ENCODE peak calls at places on chromosomes 6 and 20, in ten cellular contexts. N is NCI-H2107; B is iris pigment epithelial cell; M is renal cortical epithelial cell; T is aorta; Y is DMS153; U is mammary epithelial cell; A is fibroblast of gingiva; D is activated CD4-positive, alpha-beta T cell treated with anti-CD3 and anti-CD28 coated beads, Interleukin-2, amount 50 U/mL, for 48 hours; O is HTR-8/SVneo. C is an unnamed sample.

GRCh38 chr6:53735896-53736295 is 58.9 kb upstream of the LRRC1 start:
- DNase-seq in D (no peak), Y (no peak), T (no peak), A (no peak), M (no peak), N (no peak), B (no peak), U (no peak), O (no peak), C (no peak)

GRCh38 chr20:10263385-10264165 is 44.9 kb downstream of the SNAP25 start:
- DNase-seq in U (no peak), B (peak; percentile 23), D (no peak), Y (peak; percentile 44), A (peak; percentile 38), N (no peak), T (no peak), M (peak; percentile 29), O (no peak), C (no peak)

GRCh38 chr6:38169826-38170526 is 350.4 kb downstream of the ZFAND3 start:
- DNase-seq in A (no peak), M (no peak), U (no peak), Y (peak; percentile 81), B (no peak), O (no peak), N (peak; percentile 32), T (peak; percentile 59), D (no peak), C (no peak)

GRCh38 chr20:46139243-46139889 is 21.3 kb downstream of the CD40 start:
- DNase-seq in B (no peak), M (no peak), A (no peak), O (no peak), U (no peak), T (no peak), D (no peak), Y (no peak), N (no peak), C (no peak)

GRCh38 chr6:10837997-10838793 is at the start of gene MAK:
- DNase-seq in N (peak; percentile 55), U (peak; percentile 90), B (peak; percentile 83), A (peak; percentile 60), D (peak; percentile 80), T (peak; percentile 92), M (peak; percentile 82), Y (peak; percentile 83), O (peak; percentile 93), C (peak; percentile 92)

GRCh38 chr20:25632940-25633790 is 9.4 kb upstream of the NANP start:
- DNase-seq in Y (no peak), B (no peak), M (no peak), O (no peak), N (no peak), T (no peak), U (peak; percentile 82), D (no peak), A (no peak), C (peak; percentile 94)

GRCh38 chr6:15496345-15497131 is 166.3 kb downstream of the DTNBP1 start:
- DNase-seq in B (no peak), U (no peak), M (no peak), A (no peak), T (no peak), Y (no peak), N (no peak), O (no peak), D (no peak), C (no peak)

GRCh38 chr20:37976862-37977261 is 56.4 kb downstream of the TTI1 start:
- DNase-seq in O (no peak), B (no peak), T (no peak), D (no peak), A (no peak), U (no peak), M (no peak), Y (no peak), N (no peak), C (no peak)

GRCh38 chr20:25487306-25487705 is 79.8 kb downstream of the GINS1 start:
- DNase-seq in O (no peak), M (no peak), T (no peak), Y (no peak), B (no peak), U (peak; percentile 19), A (no peak), D (no peak), N (no peak), C (no peak)

GRCh38 chr6:52514514-52514913 is 62.3 kb downstream of the TRAM2 start:
- DNase-seq in T (no peak), U (peak; percentile 62), N (no peak), B (peak; percentile 96), O (no peak), Y (no peak), A (peak; percentile 89), M (peak; percentile 95), D (no peak), C (no peak)

GRCh38 chr20:59819496-59820203 is 113.8 kb downstream of the SYCP2 start:
- DNase-seq in D (no peak), N (no peak), M (no peak), A (no peak), O (no peak), T (peak; percentile 54), Y (no peak), U (no peak), B (no peak), C (no peak)

GRCh38 chr20:8876381-8876780 is 192.5 kb upstream of the PLCB4 start:
- DNase-seq in M (peak; percentile 84), A (no peak), N (no peak), D (no peak), Y (no peak), B (no peak), T (no peak), U (no peak), O (no peak), C (no peak)

GRCh38 chr6:159343709-159344108 is 174.5 kb downstream of the FNDC1 start:
- DNase-seq in Y (no peak), D (no peak), O (no peak), N (no peak), U (no peak), M (no peak), A (no peak), T (no peak), B (no peak), C (no peak)

GRCh38 chr6:122717350-122717749 is 62.2 kb upstream of the FABP7 start:
- DNase-seq in A (no peak), U (no peak), M (no peak), D (no peak), T (no peak), Y (peak; percentile 56), N (no peak), O (no peak), B (peak; percentile 40), C (no peak)

GRCh38 chr6:43807228-43808061 is 37.4 kb downstream of the VEGFA start:
- DNase-seq in D (no peak), T (no peak), B (no peak), N (no peak), A (no peak), M (peak; percentile 39), U (no peak), Y (no peak), O (no peak), C (no peak)

GRCh38 chr20:40897177-40897700 is 131.4 kb upstream of the TOP1 start:
- DNase-seq in B (peak; percentile 16), U (no peak), Y (no peak), M (no peak), D (no peak), O (no peak), T (no peak), N (no peak), A (peak; percentile 74), C (no peak)

GRCh38 chr6:147287869-147288271 is 83.7 kb downstream of the STXBP5 start:
- DNase-seq in Y (no peak), U (peak; percentile 62), B (peak; percentile 81), M (peak; percentile 75), O (peak; percentile 24), N (no peak), D (no peak), T (no peak), A (peak; percentile 29), C (peak; percentile 66)

GRCh38 chr6:1991332-1991878 is 254.0 kb downstream of the GMDS start:
- DNase-seq in B (no peak), M (no peak), D (no peak), Y (no peak), N (no peak), A (no peak), U (no peak), T (no peak), O (no peak), C (no peak)

GRCh38 chr6:156848533-156848932 is 71.4 kb downstream of the ARID1B start:
- DNase-seq in Y (no peak), N (no peak), D (no peak), O (no peak), T (peak; percentile 89), U (no peak), M (no peak), A (no peak), B (no peak), C (no peak)

GRCh38 chr6:75349262-75349984 is 64.8 kb upstream of the TMEM30A start:
- DNase-seq in U (no peak), Y (peak; percentile 19), T (peak; percentile 78), O (peak; percentile 22), B (peak; percentile 23), M (peak; percentile 72), N (no peak), A (no peak), D (no peak), C (no peak)

GRCh38 chr6:37308084-37308817 is 45.5 kb upstream of the RNF8 start:
- DNase-seq in A (peak; percentile 24), U (no peak), N (peak; percentile 75), T (no peak), B (peak; percentile 68), O (no peak), M (no peak), D (no peak), Y (peak; percentile 87), C (peak; percentile 58)

GRCh38 chr20:10316582-10316981 is 98.0 kb downstream of the SNAP25 start:
- DNase-seq in B (no peak), N (no peak), M (peak; percentile 39), Y (no peak), T (no peak), A (no peak), D (peak; percentile 21), U (no peak), O (no peak), C (peak; percentile 57)

GRCh38 chr6:38212579-38212978 is 393.1 kb downstream of the ZFAND3 start:
- DNase-seq in N (peak; percentile 79), O (no peak), Y (peak; percentile 91), D (no peak), A (peak; percentile 34), B (peak; percentile 48), M (no peak), U (no peak), T (no peak), C (no peak)

GRCh38 chr6:169048806-169049205 is 204.8 kb downstream of the THBS2 start:
- DNase-seq in B (no peak), M (no peak), A (peak; percentile 25), O (no peak), D (no peak), N (no peak), Y (no peak), U (no peak), T (no peak), C (no peak)

GRCh38 chr20:48793776-48794175 is 34.0 kb downstream of the PREX1 start:
- DNase-seq in U (no peak), A (no peak), M (no peak), Y (no peak), B (no peak), N (no peak), T (no peak), O (no peak), D (no peak), C (no peak)

GRCh38 chr6:31464252-31465184 is 33.4 kb upstream of the MICB start:
- DNase-seq in B (no peak), Y (no peak), M (no peak), A (no peak), T (no peak), O (no peak), N (no peak), U (no peak), D (no peak), C (no peak)

GRCh38 chr6:79413562-79414002 is 123.6 kb downstream of the LCA5 start:
- DNase-seq in D (no peak), Y (no peak), O (no peak), N (no peak), M (peak; percentile 82), B (peak; percentile 74), A (peak; percentile 87), T (no peak), U (peak; percentile 50), C (peak; percentile 51)

GRCh38 chr6:148972481-148972880 is 225.7 kb downstream of the UST start:
- DNase-seq in O (no peak), B (peak; percentile 49), N (peak; percentile 71), A (no peak), U (peak; percentile 64), M (peak; percentile 27), T (no peak), D (peak; percentile 33), Y (peak; percentile 82), C (peak; percentile 70)